ENCODE peak calls at places on chromosome 15, in seven cellular contexts. I is stomach, W is fibroblast of lung, N is epithelial cell of esophagus, L is cardiac fibroblast, F is left ventricle myocardium inferior, Z is astrocyte of the spinal cord. G is an unnamed sample.

GRCh38 chr15:40830884-40831283 is 2.4 kb upstream of the PPP1R14D start:
- DNase-seq in I (no peak), W (no peak), N (no peak), L (no peak), F (no peak), Z (no peak), G (no peak)

GRCh38 chr15:59160880-59161593 is 45.6 kb upstream of the LDHAL6B start:
- DNase-seq in I (no peak), W (peak), N (no peak), L (no peak), F (no peak), Z (no peak), G (no peak)

GRCh38 chr15:90037510-90037860 is 36.4 kb downstream of the ZNF710 start:
- DNase-seq in I (no peak), W (peak), N (no peak), L (peak), F (no peak), Z (peak), G (peak)

GRCh38 chr15:79065361-79065743 is 25.2 kb downstream of the RASGRF1 start:
- DNase-seq in I (no peak), W (no peak), N (no peak), L (no peak), F (no peak), Z (no peak), G (no peak)

GRCh38 chr15:100601158-100601557 is 826 bp downstream of the LINS1 start:
- DNase-seq in I (no peak), W (no peak), N (peak), L (peak), F (no peak), Z (no peak), G (no peak)

GRCh38 chr15:61724276-61724939 is 335.8 kb downstream of the VPS13C start:
- DNase-seq in I (no peak), W (no peak), N (no peak), L (no peak), F (no peak), Z (no peak), G (no peak)

GRCh38 chr15:27089676-27090075 is 118.7 kb downstream of the GABRG3 start:
- DNase-seq in I (no peak), W (no peak), N (no peak), L (no peak), F (no peak), Z (no peak), G (no peak)

GRCh38 chr15:68614621-68615035 is 35.8 kb downstream of the CORO2B start:
- DNase-seq in I (no peak), W (no peak), N (no peak), L (peak), F (peak), Z (peak), G (no peak)

GRCh38 chr15:66763186-66764066 is 61.4 kb downstream of the SMAD6 start:
- DNase-seq in I (peak), W (no peak), N (no peak), L (peak), F (peak), Z (no peak), G (no peak)

GRCh38 chr15:96345560-96346389 is 15.3 kb downstream of the NR2F2 start:
- DNase-seq in I (peak), W (peak), N (peak), L (peak), F (peak), Z (peak), G (peak)

GRCh38 chr15:81054236-81054635 is 53.5 kb downstream of the TLNRD1 start:
- DNase-seq in I (no peak), W (peak), N (no peak), L (peak), F (no peak), Z (peak), G (peak)

GRCh38 chr15:58423858-58424608 is 7.8 kb upstream of the LIPC start:
- DNase-seq in I (no peak), W (no peak), N (no peak), L (no peak), F (no peak), Z (peak), G (peak)

GRCh38 chr15:39461536-39462140 is 119.2 kb upstream of the THBS1 start:
- DNase-seq in I (no peak), W (peak), N (no peak), L (peak), F (peak), Z (no peak), G (peak)

GRCh38 chr15:96201696-96202095 is 128.8 kb upstream of the NR2F2 start:
- DNase-seq in I (no peak), W (no peak), N (no peak), L (no peak), F (no peak), Z (no peak), G (no peak)

GRCh38 chr15:42031211-42031915 is 10.5 kb upstream of the PLA2G4E start:
- DNase-seq in I (no peak), W (no peak), N (peak), L (no peak), F (no peak), Z (no peak), G (no peak)

GRCh38 chr15:66617137-66618090 is 51.6 kb upstream of the LCTL start:
- DNase-seq in I (peak), W (peak), N (peak), L (peak), F (peak), Z (peak), G (no peak)

GRCh38 chr15:41957021-41957897 is 15.1 kb downstream of the EHD4 start:
- DNase-seq in I (no peak), W (no peak), N (no peak), L (no peak), F (no peak), Z (no peak), G (no peak)

GRCh38 chr15:56917652-56918045 is 795 bp upstream of the TCF12 start:
- DNase-seq in I (no peak), W (no peak), N (no peak), L (no peak), F (no peak), Z (no peak), G (no peak)

GRCh38 chr15:56918046-56918906 is at the start of gene TCF12:
- DNase-seq in I (peak), W (peak), N (peak), L (peak), F (peak), Z (peak), G (peak)

GRCh38 chr15:56915888-56916287 is 2.6 kb upstream of the TCF12 start:
- DNase-seq in I (no peak), W (no peak), N (no peak), L (no peak), F (no peak), Z (no peak), G (no peak)

GRCh38 chr15:56918907-56919707 is 663 bp downstream of the TCF12 start:
- DNase-seq in I (peak), W (peak), N (peak), L (peak), F (peak), Z (peak), G (peak)

GRCh38 chr15:56916825-56917477 is 1.5 kb upstream of the TCF12 start:
- DNase-seq in I (no peak), W (no peak), N (no peak), L (no peak), F (no peak), Z (no peak), G (peak)
- H3K4me3 ChIP-seq in I (peak), W (no peak), N (peak), L (no peak), F (peak), Z (no peak), G (peak)

GRCh38 chr15:74297867-74298266 is 61.7 kb downstream of the CCDC33 start:
- DNase-seq in I (no peak), W (no peak), N (no peak), L (no peak), F (no peak), Z (no peak), G (no peak)

GRCh38 chr15:74294010-74294409 is 57.9 kb downstream of the CCDC33 start:
- DNase-seq in I (no peak), W (no peak), N (no peak), L (no peak), F (no peak), Z (no peak), G (no peak)

GRCh38 chr15:74300057-74300620 is 64.0 kb downstream of the CCDC33 start:
- DNase-seq in I (no peak), W (no peak), N (no peak), L (no peak), F (no peak), Z (no peak), G (no peak)

GRCh38 chr15:74293021-74293810 is 57.1 kb downstream of the CCDC33 start:
- DNase-seq in I (no peak), W (no peak), N (no peak), L (no peak), F (no peak), Z (no peak), G (no peak)

DNA sequence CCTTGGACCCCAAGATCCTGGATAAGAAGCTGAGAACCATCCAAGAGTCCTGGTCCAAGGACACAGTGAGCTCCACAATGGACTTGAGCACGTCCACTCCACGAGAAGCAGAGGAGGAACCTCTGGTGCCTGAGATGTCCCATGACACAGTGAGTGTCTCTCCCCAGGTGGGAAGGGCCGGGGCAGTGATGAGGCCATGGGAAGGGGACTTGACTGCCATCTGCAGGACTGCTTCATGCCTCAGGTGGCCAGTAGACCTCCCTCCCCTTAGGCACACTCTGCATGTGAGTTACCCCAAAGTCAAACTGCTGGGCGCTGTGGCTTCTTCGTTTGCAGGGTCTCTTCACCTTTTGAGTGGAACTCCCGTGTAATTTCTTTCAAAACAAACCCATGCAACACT is 59.7 kb downstream of the CCDC33 start:
- DNase-seq in I (no peak), W (no peak), N (no peak), L (no peak), F (no peak), Z (no peak), G (no peak)
- TF ChIP-seq CTCF in I (no peak), W (no peak), N (no peak), L (no peak), F (peak), Z (no peak), G (no peak)

GRCh38 chr15:88246081-88246480 is 10.5 kb downstream of the NTRK3 start:
- DNase-seq in I (no peak), W (no peak), N (no peak), L (no peak), F (no peak), Z (no peak), G (no peak)
- H3K4me3 ChIP-seq in I (no peak), W (no peak), N (no peak), L (no peak), F (no peak), Z (no peak), G (no peak)

GRCh38 chr15:74209997-74210573 is 7.5 kb upstream of the STRA6 start:
- DNase-seq in I (no peak), W (peak), N (peak), L (peak), F (no peak), Z (peak), G (no peak)

GRCh38 chr15:74208496-74208895 is 5.9 kb upstream of the STRA6 start:
- DNase-seq in I (no peak), W (no peak), N (no peak), L (no peak), F (no peak), Z (no peak), G (no peak)

GRCh38 chr15:74210729-74211128 is 8.1 kb upstream of the STRA6 start:
- DNase-seq in I (no peak), W (no peak), N (no peak), L (no peak), F (no peak), Z (no peak), G (no peak)

GRCh38 chr15:74208901-74209559 is 6.4 kb upstream of the STRA6 start:
- DNase-seq in I (no peak), W (no peak), N (no peak), L (peak), F (no peak), Z (peak), G (no peak)

GRCh38 chr15:74209560-74209958 is 7.0 kb upstream of the STRA6 start:
- DNase-seq in I (no peak), W (no peak), N (no peak), L (no peak), F (no peak), Z (no peak), G (no peak)
- TF ChIP-seq CTCF in I (no peak), W (no peak), N (no peak), L (no peak), F (no peak), Z (no peak), G (no peak)

G was measured in foreskin fibroblast.